ENCODE peak calls at places on chromosomes 11 and 22, in eight cellular contexts. K, F, M, T, Y, G, X and J are unnamed samples.
A peak's percentile ranks its signal among the peaks of the same experiment; 100 is the strongest.

GRCh38 chr22:38843716-38844660 is at the start of gene NPTXR:
- DNase-seq in K (peak; percentile 97), F (peak; percentile 28), M (no peak), T (no peak), Y (no peak), G (peak; percentile 83), X (no peak), J (peak; percentile 52)

GRCh38 chr22:50326225-50326958 is 420 bp downstream of the DENND6B start:
- DNase-seq in K (peak; percentile 85), F (no peak), M (no peak), T (no peak), Y (no peak), G (no peak), X (no peak), J (no peak)

GRCh38 chr22:48239461-48240164 is 1477.2 kb downstream of the TBC1D22A start:
- DNase-seq in K (no peak), F (no peak), M (no peak), T (no peak), Y (no peak), G (peak; percentile 17), X (no peak), J (no peak)

GRCh38 chr11:117175104-117175503 is 3.4 kb upstream of the SIDT2 start:
- DNase-seq in K (no peak), F (no peak), M (no peak), T (no peak), Y (no peak), G (no peak), X (no peak), J (no peak)

GRCh38 chr22:31286360-31287255 is 5.7 kb downstream of the PIK3IP1 start:
- DNase-seq in K (no peak), F (no peak), M (peak; percentile 79), T (no peak), Y (no peak), G (no peak), X (peak; percentile 45), J (no peak)

GRCh38 chr11:38392176-38392575 is 1794.1 kb upstream of the RAG2 start:
- DNase-seq in K (no peak), F (no peak), M (peak; percentile 23), T (peak; percentile 1), Y (no peak), G (no peak), X (no peak), J (peak; percentile 14)

GRCh38 chr11:3225826-3226750 is 6.1 kb downstream of the MRGPRE start:
- DNase-seq in K (peak; percentile 91), F (no peak), M (no peak), T (no peak), Y (peak; percentile 14), G (no peak), X (no peak), J (no peak)

GRCh38 chr11:13000116-13000515 is 9.0 kb upstream of the RASSF10 start:
- DNase-seq in K (no peak), F (no peak), M (no peak), T (no peak), Y (no peak), G (no peak), X (no peak), J (no peak)

GRCh38 chr22:19876941-19877625 is 22.4 kb upstream of the GNB1L start:
- DNase-seq in K (peak; percentile 76), F (no peak), M (no peak), T (no peak), Y (no peak), G (peak; percentile 56), X (no peak), J (no peak)

GRCh38 chr11:92136792-92137191 is 87.8 kb upstream of the FAT3 start:
- DNase-seq in K (no peak), F (no peak), M (no peak), T (no peak), Y (no peak), G (no peak), X (no peak), J (no peak)

GRCh38 chr11:120554771-120555432 is 43.4 kb downstream of the GRIK4 start:
- DNase-seq in K (no peak), F (peak; percentile 9), M (peak; percentile 66), T (peak; percentile 26), Y (no peak), G (no peak), X (no peak), J (no peak)

GRCh38 chr11:128725630-128726461 is 32.0 kb downstream of the FLI1 start:
- DNase-seq in K (no peak), F (peak; percentile 87), M (peak; percentile 54), T (peak; percentile 23), Y (no peak), G (no peak), X (no peak), J (peak; percentile 37)

GRCh38 chr22:38572065-38572464 is 2.1 kb upstream of the DMC1 start:
- DNase-seq in K (peak; percentile 62), F (peak; percentile 61), M (peak; percentile 82), T (no peak), Y (peak; percentile 67), G (no peak), X (peak; percentile 36), J (peak; percentile 66)

GRCh38 chr22:38167988-38168407 is 13.6 kb downstream of the PLA2G6 start:
- DNase-seq in K (peak; percentile 22), F (no peak), M (no peak), T (no peak), Y (no peak), G (peak; percentile 64), X (no peak), J (peak; percentile 61)

GRCh38 chr11:62399868-62400245 is 19.0 kb upstream of the SCGB1A1 start:
- DNase-seq in K (peak; percentile 37), F (no peak), M (no peak), T (no peak), Y (no peak), G (no peak), X (no peak), J (no peak)

GRCh38 chr11:12114487-12115033 is 4.2 kb downstream of the MICAL2 start:
- DNase-seq in K (no peak), F (no peak), M (peak; percentile 84), T (peak; percentile 81), Y (peak; percentile 52), G (peak; percentile 75), X (no peak), J (no peak)

GRCh38 chr11:128796275-128796674 is 70.8 kb downstream of the KCNJ1 start:
- DNase-seq in K (peak; percentile 79), F (peak; percentile 41), M (peak; percentile 61), T (no peak), Y (no peak), G (no peak), X (no peak), J (no peak)

GRCh38 chr11:72720047-72720446 is 32.2 kb downstream of the ARAP1 start:
- DNase-seq in K (peak; percentile 88), F (no peak), M (no peak), T (no peak), Y (no peak), G (no peak), X (no peak), J (no peak)

GRCh38 chr11:76371170-76371569 is 9.8 kb downstream of the THAP12 start:
- DNase-seq in K (peak; percentile 92), F (peak; percentile 50), M (peak; percentile 81), T (peak; percentile 66), Y (peak; percentile 86), G (no peak), X (no peak), J (peak; percentile 89)

GRCh38 chr11:70419307-70420007 is 21.1 kb downstream of the CTTN start:
- DNase-seq in K (peak; percentile 45), F (no peak), M (no peak), T (no peak), Y (no peak), G (no peak), X (no peak), J (no peak)

GRCh38 chr11:124172076-124172475 is 11.1 kb upstream of the OR10D3 start:
- DNase-seq in K (no peak), F (no peak), M (no peak), T (no peak), Y (no peak), G (no peak), X (no peak), J (no peak)

GRCh38 chr11:119942583-119943338 is 195.2 kb downstream of the TRIM29 start:
- DNase-seq in K (no peak), F (peak; percentile 21), M (peak; percentile 9), T (no peak), Y (peak; percentile 50), G (no peak), X (no peak), J (no peak)

GRCh38 chr11:126607374-126607773 is 251.9 kb downstream of the ST3GAL4 start:
- DNase-seq in K (peak; percentile 94), F (peak; percentile 78), M (peak; percentile 61), T (peak; percentile 42), Y (peak; percentile 59), G (peak; percentile 29), X (peak; percentile 25), J (peak; percentile 61)

GRCh38 chr11:18736590-18737148 is 10.7 kb upstream of the IGSF22 start:
- DNase-seq in K (no peak), F (no peak), M (no peak), T (no peak), Y (no peak), G (no peak), X (no peak), J (no peak)

GRCh38 chr11:130131957-130132850 is 27.4 kb upstream of the ST14 start:
- DNase-seq in K (peak; percentile 87), F (peak; percentile 66), M (peak; percentile 83), T (peak; percentile 37), Y (peak; percentile 72), G (no peak), X (peak; percentile 63), J (peak; percentile 78)

GRCh38 chr11:46238078-46238966 is 39.1 kb upstream of the CREB3L1 start:
- DNase-seq in K (peak; percentile 96), F (peak; percentile 47), M (peak; percentile 57), T (no peak), Y (peak; percentile 65), G (peak; percentile 82), X (peak; percentile 63), J (peak; percentile 45)

GRCh38 chr11:33692013-33692504 is 8.6 kb downstream of the C11orf91 start:
- DNase-seq in K (no peak), F (peak; percentile 96), M (peak; percentile 99), T (peak; percentile 91), Y (peak; percentile 97), G (peak; percentile 83), X (peak; percentile 76), J (peak; percentile 95)

GRCh38 chr11:255816-256215 is 19.0 kb downstream of the PSMD13 start:
- DNase-seq in K (no peak), F (no peak), M (no peak), T (no peak), Y (no peak), G (peak; percentile 40), X (no peak), J (no peak)
- TF ChIP-seq CTCF in K (no peak), F (no peak), M (no peak), T (no peak), Y (no peak), G (no peak), X (no peak), J (no peak)

GRCh38 chr11:79039122-79039521 is 401.7 kb downstream of the TENM4 start:
- DNase-seq in K (no peak), F (peak; percentile 62), M (no peak), T (no peak), Y (no peak), G (no peak), X (no peak), J (no peak)
- H3K4me3 ChIP-seq in K (no peak overlapping the region), F (no peak overlapping the region), M (no peak overlapping the region), T (no peak overlapping the region), Y (no peak overlapping the region), G (no peak overlapping the region), X (no peak overlapping the region), J (no peak overlapping the region)

GRCh38 chr11:65414776-65415498 is 7.7 kb upstream of the NEAT1 start:
- DNase-seq in K (peak; percentile 76), F (peak; percentile 79), M (peak; percentile 16), T (no peak), Y (peak; percentile 74), G (peak; percentile 62), X (no peak), J (peak; percentile 30)
- TF ChIP-seq CTCF in K (no peak), F (no peak), M (no peak), T (no peak), Y (no peak), G (no peak), X (no peak), J (no peak)

GRCh38 chr11:44566952-44567875 is 1.8 kb downstream of the CD82 start:
- DNase-seq in K (no peak), F (no peak), M (no peak), T (no peak), Y (no peak), G (no peak), X (no peak), J (no peak)
- H3K4me3 ChIP-seq in K (peak overlapping the region; percentile 17), F (no peak overlapping the region), M (no peak overlapping the region), T (peak overlapping the region; percentile 83), Y (no peak overlapping the region), G (peak overlapping the region; percentile 59), X (no peak overlapping the region), J (peak overlapping the region; percentile 94)